ENCODE peak calls at places on chromosomes 7 and 10, in five cellular contexts. I is effector memory CD4-positive, alpha-beta T cell; M is A673; J is hepatocyte; P is left ventricle myocardium inferior. D is an unnamed sample. For H3K4me1, the result is how much of the 10 kb centered on the place peaks cover.

GRCh38 chr10:106559442-106559841 is 605.1 kb downstream of the SORCS1 start:
- DNase-seq in M (no peak), I (no peak), J (no peak), P (no peak), D (no peak)

GRCh38 chr10:60992661-60993060 is 48.7 kb upstream of the RHOBTB1 start:
- DNase-seq in I (no peak), J (no peak), P (no peak), M (no peak), D (no peak)

GRCh38 chr10:32446701-32447406 is 914 bp downstream of the CCDC7 start:
- DNase-seq in I (no peak), J (peak), P (no peak), M (peak), D (no peak)

GRCh38 chr7:14403587-14403986 is 414.1 kb upstream of the ETV1 start:
- DNase-seq in P (no peak), J (no peak), I (no peak), M (no peak), D (no peak)

GRCh38 chr10:88693392-88694020 is 12.5 kb upstream of the LIPK start:
- DNase-seq in J (no peak), M (peak), I (no peak), P (no peak), D (no peak)

GRCh38 chr10:30985552-30985951 is 46.1 kb downstream of the ZNF438 start:
- DNase-seq in I (no peak), J (no peak), P (no peak), M (no peak), D (no peak)

GRCh38 chr7:122095642-122096041 is 48.4 kb downstream of the AASS start:
- DNase-seq in P (no peak), M (no peak), J (no peak), I (no peak), D (no peak)

GRCh38 chr10:133236411-133237240 is 1.0 kb upstream of the VENTX start:
- DNase-seq in M (no peak), P (no peak), J (no peak), I (no peak), D (peak)

GRCh38 chr7:70706204-70706603 is 425.7 kb upstream of the GALNT17 start:
- DNase-seq in M (no peak), J (no peak), P (no peak), I (no peak), D (no peak)

GRCh38 chr7:15104411-15105092 is 202.0 kb upstream of the DGKB start:
- DNase-seq in P (no peak), M (peak), I (no peak), J (no peak), D (no peak)

GRCh38 chr10:120607710-120608703 is 151.0 kb downstream of the PLPP4 start:
- DNase-seq in P (no peak), J (no peak), I (no peak), M (no peak), D (no peak)

GRCh38 chr10:33617381-33617780 is 282.9 kb upstream of the NRP1 start:
- DNase-seq in I (no peak), J (peak), P (no peak), M (no peak), D (no peak)

GRCh38 chr7:158469396-158470051 is 118.1 kb downstream of the PTPRN2 start:
- DNase-seq in M (no peak), P (no peak), I (no peak), J (no peak), D (no peak)

GRCh38 chr7:1140481-1141104 is 19.4 kb downstream of the ZFAND2A start:
- DNase-seq in M (no peak), J (no peak), I (no peak), P (no peak), D (no peak)

GRCh38 chr10:125531470-125531869 is 151.5 kb downstream of the TEX36 start:
- DNase-seq in J (no peak), I (no peak), M (no peak), P (no peak), D (no peak)

GRCh38 chr10:27022048-27022447 is 78.2 kb downstream of the ANKRD26 start:
- DNase-seq in M (no peak), I (no peak), J (no peak), P (no peak), D (no peak)

GRCh38 chr10:70472799-70473452 is 5.6 kb upstream of the PALD1 start:
- DNase-seq in J (no peak), I (no peak), M (no peak), P (no peak), D (no peak)

GRCh38 chr7:54397836-54398612 is 144.2 kb upstream of the VSTM2A start:
- DNase-seq in J (no peak), I (no peak), M (no peak), P (no peak), D (no peak)

GRCh38 chr10:11782793-11783557 is 40.2 kb upstream of the PROSER2 start:
- DNase-seq in J (peak), M (peak), I (no peak), P (no peak), D (no peak)

GRCh38 chr10:84542552-84542951 is 214.2 kb downstream of the CCSER2 start:
- DNase-seq in J (no peak), M (no peak), P (no peak), I (no peak), D (no peak)

GRCh38 chr7:137978464-137979237 is 23.2 kb downstream of the CREB3L2 start:
- DNase-seq in M (no peak), J (no peak), I (no peak), P (peak), D (peak)

GRCh38 chr7:73832806-73833205 is 2.0 kb downstream of the CLDN4 start:
- DNase-seq in M (no peak), I (no peak), J (no peak), P (no peak), D (no peak)

GRCh38 chr10:13865758-13866491 is 279.2 kb downstream of the PRPF18 start:
- DNase-seq in J (no peak), P (no peak), M (no peak), I (no peak), D (no peak)

GRCh38 chr7:99499356-99499712 is 747 bp downstream of the ZNF394 start:
- DNase-seq in J (no peak), M (no peak), P (no peak), I (no peak), D (no peak)

GRCh38 chr10:50988792-50989191 is 85.5 kb upstream of the PRKG1 start:
- DNase-seq in P (no peak), I (no peak), J (peak), M (peak), D (no peak)

GRCh38 chr7:126005064-126005463 is 1075.4 kb upstream of the POT1 start:
- DNase-seq in P (no peak), I (no peak), M (no peak), J (no peak), D (no peak)

GRCh38 chr7:134447383-134447782 is 11.5 kb downstream of the AKR1B1 start:
- DNase-seq in J (no peak), M (no peak), P (no peak), I (no peak), D (no peak)
- H3K27ac ChIP-seq in J (no peak), M (no peak), P (no peak), I (no peak), D (no peak)

DNA sequence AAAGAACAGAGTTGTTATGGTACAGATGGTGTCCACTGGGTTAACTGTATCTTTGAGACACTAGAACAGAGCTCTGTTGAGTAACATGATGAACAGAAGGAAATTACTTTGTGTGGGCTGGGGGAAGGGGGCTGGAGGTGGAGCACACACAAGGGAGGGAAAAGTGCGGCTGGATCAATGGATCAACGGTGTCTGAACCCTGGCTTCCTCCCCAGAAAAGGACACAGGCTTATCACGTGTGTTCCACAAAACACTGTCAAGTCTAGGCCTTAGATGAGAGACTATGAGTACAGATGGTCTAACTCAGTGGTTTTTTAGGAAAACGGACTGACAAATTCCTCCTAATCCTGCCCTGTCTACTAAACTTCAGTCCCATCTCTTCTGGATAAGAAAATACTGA is 27.8 kb downstream of the HSPB1 start:
- DNase-seq in I (no peak), M (no peak), J (no peak), P (no peak), D (no peak)
- H3K4me1 ChIP-seq in I (under half), M (under half), J (under half), P (half or more), D (under half)

DNA sequence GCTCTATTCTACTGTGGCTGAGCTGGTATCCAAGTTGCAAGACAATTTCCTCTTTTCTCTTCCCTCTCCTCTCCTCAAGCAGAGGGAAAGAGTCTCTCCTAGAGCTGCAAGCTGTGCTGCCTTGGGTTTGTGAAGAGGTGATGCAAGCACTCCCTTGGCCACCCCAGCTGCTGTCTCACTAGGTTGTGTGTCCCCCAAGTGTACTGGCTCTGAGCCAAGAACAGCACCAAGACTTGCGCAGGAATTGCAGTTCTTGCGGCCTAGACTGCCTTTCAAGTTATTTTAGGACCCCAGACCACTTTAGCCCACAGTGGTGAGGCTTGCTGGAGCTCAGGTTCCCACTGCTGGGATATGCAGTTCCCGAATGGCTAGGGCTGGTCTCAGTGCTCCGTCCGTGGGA is 411.6 kb downstream of the DPP6 start:
- DNase-seq in I (no peak), P (no peak), J (no peak), M (no peak), D (no peak)
- H3K27ac ChIP-seq in I (no peak), P (no peak), J (no peak), M (no peak), D (no peak)

DNA sequence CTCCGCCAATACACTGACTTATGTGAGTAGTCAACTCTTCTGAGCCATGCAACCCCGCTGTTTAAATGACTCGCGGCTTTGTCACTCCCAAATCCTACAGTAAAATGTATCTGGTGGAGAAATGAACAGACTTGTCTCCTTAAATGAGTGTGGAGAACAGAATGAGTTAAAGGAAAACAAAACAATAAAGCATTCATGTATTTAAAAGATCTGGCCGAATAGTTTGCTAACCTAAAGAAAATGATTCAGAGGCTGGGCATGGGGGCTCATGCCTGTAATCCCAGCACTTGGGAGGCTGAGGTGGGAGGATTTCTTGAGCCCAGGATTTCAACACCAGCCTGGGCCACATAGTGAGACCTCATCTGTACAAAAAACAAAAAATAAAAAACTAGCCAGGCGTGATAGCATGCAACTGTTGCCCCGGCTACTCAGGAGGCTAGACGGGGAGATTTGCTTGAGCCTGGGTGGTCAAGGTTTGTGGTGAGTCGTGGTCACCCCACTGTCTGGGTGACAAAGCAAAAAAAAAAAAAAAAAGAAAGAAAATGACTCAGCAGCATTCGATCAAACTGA is 86.5 kb upstream of the PFKP start:
- DNase-seq in I (no peak), J (no peak), P (no peak), M (peak), D (no peak)
- H3K4me1 ChIP-seq in I (under half), J (under half), P (under half), M (under half), D (under half)

D was measured in right cardiac atrium.